ENCODE peak calls at places on chromosomes 1 and 21, in four cellular contexts. J is A549, W is adrenal gland, M is breast epithelium. D is an unnamed sample.

GRCh38 chr1:216533786-216534185 is 110.5 kb upstream of the USH2A start:
- DNase-seq in M (no peak), W (no peak), J (no peak), D (no peak)

GRCh38 chr1:206133751-206134371 is 16.7 kb upstream of the AVPR1B start:
- DNase-seq in J (no peak), W (no peak), M (no peak), D (no peak)

GRCh38 chr1:105608713-105609112 is 1447.8 kb upstream of the PRMT6 start:
- DNase-seq in M (no peak), J (no peak), W (no peak), D (no peak)

GRCh38 chr1:7873801-7874795 is 21.2 kb upstream of the UTS2 start:
- DNase-seq in M (no peak), J (no peak), W (no peak), D (no peak)

GRCh38 chr1:193754732-193755427 is 568.5 kb upstream of the B3GALT2 start:
- DNase-seq in W (no peak), M (no peak), J (no peak), D (no peak)

GRCh38 chr1:25432364-25432719 is 1.6 kb downstream of the MACO1 start:
- DNase-seq in M (no peak), J (no peak), W (no peak), D (no peak)

GRCh38 chr1:41994195-41994894 is 75.6 kb upstream of the HIVEP3 start:
- DNase-seq in J (no peak), M (no peak), W (no peak), D (no peak)

GRCh38 chr1:181737056-181737455 is 253.7 kb downstream of the CACNA1E start:
- DNase-seq in W (no peak), M (no peak), J (no peak), D (no peak)

GRCh38 chr21:14836950-14837349 is 227.8 kb downstream of the NRIP1 start:
- DNase-seq in W (no peak), M (no peak), J (no peak), D (no peak)

GRCh38 chr1:210779259-210779658 is 354.7 kb downstream of the KCNH1 start:
- DNase-seq in M (no peak), J (no peak), W (no peak), D (no peak)

GRCh38 chr1:1118011-1118892 is 2.4 kb upstream of the C1orf159 start:
- DNase-seq in M (peak; percentile 54), W (no peak), J (no peak), D (no peak)

GRCh38 chr1:214404571-214405213 is 123.7 kb downstream of the SMYD2 start:
- DNase-seq in J (no peak), W (no peak), M (no peak), D (no peak)

GRCh38 chr1:9289724-9290493 is 2.8 kb upstream of the SPSB1 start:
- DNase-seq in W (peak; percentile 90), J (peak; percentile 41), M (no peak), D (peak; percentile 27)

GRCh38 chr1:203769505-203770343 is 4.7 kb downstream of the LAX1 start:
- DNase-seq in W (peak; percentile 94), M (peak; percentile 62), J (peak; percentile 25), D (peak; percentile 78)

GRCh38 chr21:46142581-46143473 is 12.6 kb downstream of the FTCD start:
- DNase-seq in J (no peak), W (no peak), M (no peak), D (no peak)

GRCh38 chr1:27884182-27884954 is 12.0 kb downstream of the THEMIS2 start:
- DNase-seq in J (no peak), W (peak; percentile 44), M (no peak), D (no peak)

GRCh38 chr1:96695954-96696353 is 25.6 kb upstream of the PTBP2 start:
- DNase-seq in J (no peak), M (no peak), W (no peak), D (no peak)

GRCh38 chr1:64936958-64937357 is 29.4 kb downstream of the JAK1 start:
- DNase-seq in W (peak; percentile 52), J (no peak), M (no peak), D (no peak)

GRCh38 chr1:40736085-40736531 is 44.6 kb downstream of the NFYC start:
- DNase-seq in J (no peak), W (no peak), M (no peak), D (no peak)

GRCh38 chr1:226021406-226022200 is 22.5 kb upstream of the SDE2 start:
- DNase-seq in J (no peak), M (no peak), W (no peak), D (no peak)

GRCh38 chr1:50426702-50427085 is 3.5 kb upstream of the DMRTA2 start:
- DNase-seq in M (no peak), W (no peak), J (no peak), D (no peak)

GRCh38 chr21:18275740-18276139 is 31.1 kb downstream of the CHODL start:
- DNase-seq in W (no peak), M (no peak), J (no peak), D (no peak)

DNA sequence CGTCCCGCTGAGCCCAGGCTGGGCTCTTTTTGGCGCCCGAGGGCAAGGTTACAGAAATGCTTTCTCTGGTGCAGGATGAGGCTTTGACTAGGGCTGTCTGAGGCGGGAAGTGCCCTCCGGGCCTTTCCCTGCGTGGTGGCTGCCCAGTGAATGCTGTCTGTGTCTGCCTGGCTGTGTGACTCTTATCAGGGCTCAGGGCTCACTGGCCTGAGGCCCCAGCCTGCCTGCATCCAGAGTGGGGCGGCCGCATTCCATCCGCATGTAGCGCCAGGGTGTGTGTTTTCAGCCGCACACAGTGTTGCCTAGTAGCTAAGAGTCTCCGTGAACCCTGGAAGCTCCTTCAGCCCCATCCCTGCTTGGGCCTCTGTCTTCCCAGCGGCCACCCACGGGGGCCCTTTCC is 59.1 kb downstream of the FAAP20 start:
- DNase-seq in J (no peak), M (peak; percentile 77), W (peak; percentile 37), D (peak; percentile 61)
- TF ChIP-seq POLR2A in J (no peak), M (no peak), W (peak; percentile 30), D (no peak)

GRCh38 chr1:32972814-32973428 is 8.3 kb upstream of the RNF19B start:
- DNase-seq in M (peak; percentile 62), W (peak; percentile 70), J (no peak), D (peak; percentile 76)
- H3K4me3 ChIP-seq in M (peak overlapping the region; percentile 74), W (peak overlapping the region; percentile 70), J (peak overlapping the region; percentile 45), D (peak overlapping the region; percentile 47)

DNA sequence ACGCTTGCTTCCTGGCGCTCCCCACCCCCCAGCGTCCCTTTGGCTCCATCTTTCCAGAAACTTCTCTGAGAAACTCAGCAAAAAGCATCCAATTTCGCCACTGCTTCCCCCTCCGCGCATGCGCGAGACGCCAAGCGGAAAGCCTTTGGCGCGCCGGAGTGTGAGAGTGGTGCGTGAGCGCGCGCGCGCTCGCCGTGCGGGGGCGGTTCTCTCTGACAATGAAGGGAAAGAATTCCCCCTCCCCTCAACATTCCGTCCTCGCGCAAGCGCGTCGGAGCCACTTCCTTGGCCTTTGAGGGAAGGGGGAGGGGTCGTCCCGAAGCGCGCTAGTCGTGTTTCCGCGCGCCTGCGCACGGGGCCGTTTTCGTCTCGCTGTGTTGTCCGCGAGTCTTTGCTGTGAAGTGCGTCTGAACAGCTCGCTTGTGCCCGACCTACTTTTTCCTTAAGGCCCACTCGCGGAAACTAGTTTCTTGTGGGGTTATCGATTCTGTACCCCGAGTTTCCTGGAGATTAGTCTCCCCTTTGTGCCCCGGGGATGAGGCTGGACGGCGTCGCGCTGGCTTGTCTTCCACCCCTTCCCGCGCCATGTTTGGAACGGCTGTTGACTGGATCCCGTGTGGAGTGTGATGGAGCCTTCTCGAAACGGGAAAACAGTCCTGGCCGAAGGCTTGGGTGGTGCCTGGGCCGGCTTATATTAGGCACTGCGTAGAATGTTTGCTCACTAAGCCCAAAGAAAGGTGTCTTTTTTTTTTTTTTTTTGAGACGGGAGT is 11.6 kb upstream of the SPEN start:
- DNase-seq in W (peak; percentile 99), M (peak; percentile 99), J (peak; percentile 74), D (peak; percentile 99)
- TF ChIP-seq POLR2A in W (peak; percentile 83), M (peak; percentile 72), J (peak; percentile 69), D (peak; percentile 94)

GRCh38 chr1:179167418-179167777 is 62.1 kb downstream of the ABL2 start:
- DNase-seq in W (no peak), J (no peak), M (no peak), D (no peak)
- H3K4me3 ChIP-seq in W (no peak overlapping the region), J (no peak overlapping the region), M (no peak overlapping the region), D (no peak overlapping the region)

GRCh38 chr1:2547210-2548067 is 8.7 kb upstream of the TNFRSF14 start:
- DNase-seq in J (no peak), W (peak; percentile 28), M (no peak), D (no peak)

GRCh38 chr1:2548068-2548589 is 8.0 kb upstream of the TNFRSF14 start:
- DNase-seq in M (peak; percentile 90), W (peak; percentile 87), J (peak; percentile 78), D (peak; percentile 86)

GRCh38 chr1:2545754-2546514 is 10.2 kb upstream of the TNFRSF14 start:
- DNase-seq in J (peak; percentile 88), W (peak; percentile 94), M (peak; percentile 93), D (peak; percentile 89)

GRCh38 chr1:2544875-2545638 is 11.1 kb upstream of the TNFRSF14 start:
- DNase-seq in W (peak; percentile 69), M (no peak), J (no peak), D (no peak)

DNA sequence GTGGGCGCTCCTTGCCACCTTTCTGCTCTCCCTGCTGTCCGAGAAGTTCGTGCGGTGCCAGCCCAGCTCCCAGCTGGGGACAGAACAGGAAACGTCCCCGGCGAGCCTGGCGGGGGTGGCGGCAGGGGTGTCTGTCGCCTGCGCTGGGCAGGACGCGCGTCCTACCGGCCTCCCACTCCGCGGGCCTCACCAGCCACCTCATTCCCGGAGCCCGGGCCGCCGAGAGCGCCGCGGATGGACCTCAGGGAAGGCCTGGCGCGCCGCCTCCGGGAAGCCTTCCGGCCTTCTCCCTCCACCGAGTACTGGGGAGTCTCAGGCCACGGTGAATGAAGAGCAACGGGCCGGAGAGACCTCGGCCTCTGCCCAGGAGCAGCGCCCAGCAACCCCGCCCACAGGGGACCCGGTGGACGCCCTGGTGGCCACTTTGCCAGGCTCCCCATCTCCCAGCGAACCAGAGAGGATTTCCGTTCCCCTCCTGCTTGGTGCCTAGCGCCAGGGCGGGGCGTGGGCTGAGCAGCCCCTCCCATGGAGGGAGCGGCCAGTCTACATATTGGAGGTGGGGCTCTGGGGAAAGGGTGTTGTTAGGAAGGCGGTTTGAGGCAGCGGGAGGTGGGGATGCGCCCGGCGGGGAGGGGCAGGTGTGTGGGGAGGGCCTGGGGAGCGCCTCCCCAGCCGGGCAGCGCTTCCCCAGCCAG is 9.5 kb upstream of the TNFRSF14 start:
- DNase-seq in M (peak; percentile 85), W (peak; percentile 88), J (peak; percentile 90), D (peak; percentile 88)
- TF ChIP-seq POLR2A in M (no peak), W (no peak), J (no peak), D (peak; percentile 73)

GRCh38 chr21:41369105-41369914 is 7.5 kb downstream of the MX2 start:
- DNase-seq in M (peak; percentile 52), J (no peak), W (peak; percentile 10), D (no peak)
- H3K4me3 ChIP-seq in M (peak overlapping the region; percentile 65), J (no peak overlapping the region), W (peak overlapping the region; percentile 33), D (peak overlapping the region; percentile 24)

D was measured in prostate gland.